ENCODE peak calls at places on chromosomes 1 and 21, in four cellular contexts. M is prostate gland; W is IMR-90; H is CD8-positive, alpha-beta T cell. X is an unnamed sample. For H3K27me3, the result is how much of the 10 kb centered on the place peaks cover.

GRCh38 chr1:38083541-38083940 is 36.9 kb upstream of the POU3F1 start:
- DNase-seq in W (no peak), M (no peak), H (no peak), X (no peak)

GRCh38 chr1:61602663-61603062 is 122.3 kb downstream of the TM2D1 start:
- DNase-seq in M (no peak), W (no peak), H (no peak), X (no peak)

GRCh38 chr1:114009393-114009792 is 30.1 kb downstream of the OLFML3 start:
- DNase-seq in W (peak), H (no peak), M (no peak), X (no peak)

GRCh38 chr1:29447368-29447767 is 211.0 kb downstream of the PTPRU start:
- DNase-seq in W (no peak), H (no peak), M (no peak), X (no peak)

GRCh38 chr1:23555225-23555801 is 4.0 kb downstream of the ID3 start:
- DNase-seq in H (no peak), W (peak), M (no peak), X (peak)

GRCh38 chr1:201742476-201742875 is 86.5 kb upstream of the IPO9 start:
- DNase-seq in W (no peak), M (no peak), H (no peak), X (peak)

GRCh38 chr21:45404726-45405270 is at the start of gene COL18A1:
- DNase-seq in M (peak), W (peak), H (no peak), X (no peak)

GRCh38 chr1:33698316-33699035 is 165.4 kb upstream of the HMGB4 start:
- DNase-seq in M (no peak), H (no peak), W (no peak), X (no peak)

GRCh38 chr1:51189421-51190073 is 46.5 kb upstream of the RNF11 start:
- DNase-seq in H (peak), W (peak), M (peak), X (no peak)

GRCh38 chr1:219757890-219758289 is 145.0 kb upstream of the ZC3H11B start:
- DNase-seq in H (no peak), W (no peak), M (peak), X (no peak)

GRCh38 chr21:29104239-29104708 is 26.2 kb upstream of the MAP3K7CL start:
- DNase-seq in W (peak), H (no peak), M (no peak), X (no peak)

GRCh38 chr1:236085545-236086159 is 20.8 kb upstream of the NID1 start:
- DNase-seq in H (no peak), M (no peak), W (no peak), X (no peak)

GRCh38 chr1:27589841-27590426 is 14.0 kb downstream of the AHDC1 start:
- DNase-seq in W (peak), M (no peak), H (no peak), X (peak)

GRCh38 chr1:116886532-116886931 is 23.2 kb upstream of the PTGFRN start:
- DNase-seq in H (no peak), M (peak), W (peak), X (no peak)

GRCh38 chr1:45302505-45303331 is 24.0 kb upstream of the HPDL start:
- DNase-seq in M (no peak), H (no peak), W (no peak), X (no peak)

GRCh38 chr1:47441450-47442106 is 3.7 kb downstream of the FOXD2 start:
- DNase-seq in H (no peak), M (no peak), W (no peak), X (no peak)

GRCh38 chr1:47438321-47439150 is 692 bp downstream of the FOXD2 start:
- DNase-seq in M (no peak), H (peak), W (no peak), X (no peak)

GRCh38 chr1:47440849-47441170 is 3.0 kb downstream of the FOXD2 start:
- DNase-seq in H (no peak), W (no peak), M (no peak), X (no peak)

GRCh38 chr1:47439151-47440051 is 1.6 kb downstream of the FOXD2 start:
- DNase-seq in H (no peak), W (no peak), M (no peak), X (no peak)

DNA sequence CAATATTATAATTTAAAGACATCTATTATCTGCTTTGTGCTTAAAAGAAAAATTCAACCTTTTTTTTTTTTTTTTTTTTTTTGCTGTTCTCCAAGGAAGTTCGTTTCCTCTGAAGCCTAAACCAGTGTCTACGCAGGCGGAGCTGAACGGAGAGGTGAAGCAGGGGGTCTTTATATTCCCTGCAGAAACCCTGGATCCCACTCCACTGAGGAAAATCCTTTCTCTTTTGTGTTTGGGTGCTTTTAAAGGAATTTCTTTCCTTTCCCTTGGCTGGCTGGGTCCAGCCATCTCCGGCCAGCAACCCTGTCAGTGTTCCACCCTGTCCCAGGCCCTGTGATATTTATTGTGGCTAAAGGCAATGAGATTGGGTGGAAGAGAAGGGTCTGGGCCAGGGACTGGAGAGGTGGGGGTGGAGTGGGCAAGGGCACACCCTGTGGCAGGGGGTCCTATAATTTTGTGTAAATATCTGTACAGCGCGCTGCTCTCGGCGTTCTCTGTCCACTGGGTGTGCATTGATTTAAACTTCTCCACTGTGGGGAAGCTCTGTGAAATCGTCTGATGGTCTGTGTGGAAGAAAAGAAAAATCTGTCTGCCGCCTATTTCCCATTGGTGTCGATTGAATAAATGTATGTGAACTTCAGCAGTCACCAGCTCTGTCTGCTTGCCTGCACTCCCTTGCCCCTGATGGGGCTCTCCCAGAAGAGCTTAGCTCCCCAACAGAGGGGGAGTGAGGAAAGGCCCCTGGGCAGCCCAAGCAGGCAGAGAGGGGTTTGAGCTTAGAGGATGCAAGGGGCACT is 2.4 kb downstream of the FOXD2 start:
- DNase-seq in H (no peak), W (no peak), M (no peak), X (no peak)
- H3K27me3 ChIP-seq in H (under half), W (half or more), M (under half), X (under half)

GRCh38 chr1:26353976-26354820 is at the start of gene CRYBG2:
- DNase-seq in W (no peak), M (peak), H (no peak), X (no peak)
- H3K27me3 ChIP-seq in W (under half), M (under half), H (under half), X (under half)

GRCh38 chr1:90835172-90835660 is 118.1 kb upstream of the BARHL2 start:
- DNase-seq in M (no peak), W (no peak), H (no peak), X (no peak)
- H3K27me3 ChIP-seq in M (under half), W (half or more), H (half or more), X (under half)

DNA sequence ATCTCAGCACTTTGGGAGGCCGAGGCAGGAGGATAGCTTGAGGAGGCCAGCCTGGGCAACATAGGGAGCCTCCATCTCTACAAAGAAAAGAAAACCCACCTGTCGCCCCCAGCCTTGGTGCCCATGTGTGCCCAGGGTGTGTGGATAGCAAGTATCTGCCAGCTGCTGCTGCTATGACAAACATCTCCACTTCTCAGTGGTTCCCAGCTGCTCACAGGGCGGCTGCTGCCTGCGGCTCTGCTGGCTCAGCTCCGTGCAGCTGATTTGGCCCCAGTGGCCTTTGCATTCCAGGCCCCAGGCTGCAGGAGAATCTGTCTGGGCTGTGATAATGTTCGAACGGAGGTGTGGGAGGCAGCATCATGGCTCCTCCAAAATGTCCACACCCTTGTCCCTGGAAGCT is 10.6 kb upstream of the TTC34 start:
- DNase-seq in H (no peak), W (no peak), M (no peak), X (no peak)
- H3K27me3 ChIP-seq in H (under half), W (under half), M (under half), X (half or more)

DNA sequence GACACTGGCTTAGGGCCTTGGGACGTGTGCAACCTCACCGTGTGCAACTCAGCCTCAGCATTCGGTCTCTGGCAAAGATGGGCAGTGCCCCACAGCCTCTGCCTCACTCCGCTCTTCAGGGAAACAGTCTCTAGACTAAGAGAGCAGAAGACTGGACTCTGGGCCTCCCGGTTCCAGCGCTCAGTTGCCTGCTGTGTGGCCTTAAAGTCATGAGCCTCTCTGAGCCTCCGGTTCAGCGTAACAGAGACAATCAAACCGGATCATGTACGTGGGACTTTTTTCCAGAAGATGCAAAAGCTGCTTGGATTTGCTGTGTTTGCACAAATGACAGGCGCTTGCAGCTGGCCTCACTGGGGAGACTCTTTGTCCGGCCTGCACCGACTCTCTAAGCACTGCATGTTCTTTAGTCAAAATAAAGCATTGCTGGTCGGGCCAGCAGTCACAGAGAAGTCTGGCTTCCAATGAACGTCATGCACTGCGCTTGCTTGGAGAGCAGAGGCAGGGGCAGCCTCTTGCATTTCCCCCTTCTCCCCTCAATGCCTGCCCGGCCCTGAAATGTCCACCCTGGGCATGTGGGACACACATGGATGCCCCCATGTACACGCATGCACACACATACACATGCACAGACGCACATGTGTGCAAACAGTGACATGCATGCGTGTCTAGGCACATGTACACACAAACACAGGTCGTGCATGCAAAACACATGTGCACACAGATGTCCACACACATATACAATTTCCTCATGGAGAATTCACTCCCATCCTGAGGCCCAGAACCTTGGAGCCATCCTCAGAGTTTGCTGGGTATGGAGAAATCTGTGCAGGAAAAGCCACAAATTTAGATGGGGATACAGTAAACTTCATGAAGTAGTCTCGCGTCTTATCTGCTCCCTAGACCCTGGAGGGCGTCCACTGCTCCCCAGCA is 152.4 kb downstream of the PRDM16 start:
- DNase-seq in H (no peak), W (no peak), M (no peak), X (no peak)
- H3K27me3 ChIP-seq in H (under half), W (under half), M (under half), X (under half)

X was measured in tibial artery.